ENCODE peak calls at places on chromosomes 6 and 20, in six cellular contexts. One of them, this sample, is unnamed.

GRCh38 chr20:12728782-12729181 is 280.0 kb upstream of the SPTLC3 start:
- DNase-seq in activated naive CD4-positive, alpha-beta T cell treated with anti-CD3 and anti-CD28 coated beads, Interleukin-2, amount 10 ng/mL, durations not matched to agents 7 days and 5 days: no peak
- DNase-seq in activated T-cell treated with anti-CD3 and anti-CD28 coated beads for 1 hour: no peak
- DNase-seq in astrocyte of the hippocampus: no peak
- DNase-seq in HCEC 1CT: no peak
- DNase-seq in naive thymus-derived CD8-positive, alpha-beta T cell: no peak
- DNase-seq in this sample: no peak

GRCh38 chr6:33588894-33589293 is 8.8 kb upstream of the BAK1 start:
- DNase-seq in HCEC 1CT: no peak
- DNase-seq in naive thymus-derived CD8-positive, alpha-beta T cell: no peak
- DNase-seq in activated T-cell treated with anti-CD3 and anti-CD28 coated beads for 1 hour: no peak
- DNase-seq in activated naive CD4-positive, alpha-beta T cell treated with anti-CD3 and anti-CD28 coated beads, Interleukin-2, amount 10 ng/mL, durations not matched to agents 7 days and 5 days: no peak
- DNase-seq in astrocyte of the hippocampus: no peak
- DNase-seq in this sample: no peak

GRCh38 chr6:114355300-114355699 is 12.5 kb upstream of the HS3ST5 start:
- DNase-seq in naive thymus-derived CD8-positive, alpha-beta T cell: no peak
- DNase-seq in activated T-cell treated with anti-CD3 and anti-CD28 coated beads for 1 hour: no peak
- DNase-seq in astrocyte of the hippocampus: no peak
- DNase-seq in activated naive CD4-positive, alpha-beta T cell treated with anti-CD3 and anti-CD28 coated beads, Interleukin-2, amount 10 ng/mL, durations not matched to agents 7 days and 5 days: no peak
- DNase-seq in HCEC 1CT: no peak
- DNase-seq in this sample: no peak

GRCh38 chr6:25717856-25718740 is 36.4 kb upstream of the SLC17A4 start:
- DNase-seq in astrocyte of the hippocampus: peak; percentile 60
- DNase-seq in naive thymus-derived CD8-positive, alpha-beta T cell: no peak
- DNase-seq in activated T-cell treated with anti-CD3 and anti-CD28 coated beads for 1 hour: no peak
- DNase-seq in HCEC 1CT: peak; percentile 27
- DNase-seq in activated naive CD4-positive, alpha-beta T cell treated with anti-CD3 and anti-CD28 coated beads, Interleukin-2, amount 10 ng/mL, durations not matched to agents 7 days and 5 days: no peak
- DNase-seq in this sample: peak; percentile 39

GRCh38 chr6:170137911-170138910 is 152.7 kb downstream of the DLL1 start:
- DNase-seq in HCEC 1CT: no peak
- DNase-seq in activated naive CD4-positive, alpha-beta T cell treated with anti-CD3 and anti-CD28 coated beads, Interleukin-2, amount 10 ng/mL, durations not matched to agents 7 days and 5 days: peak; percentile 14
- DNase-seq in naive thymus-derived CD8-positive, alpha-beta T cell: no peak
- DNase-seq in activated T-cell treated with anti-CD3 and anti-CD28 coated beads for 1 hour: no peak
- DNase-seq in astrocyte of the hippocampus: no peak
- DNase-seq in this sample: no peak

GRCh38 chr20:10119336-10119735 is 84.5 kb downstream of the ANKEF1 start:
- DNase-seq in astrocyte of the hippocampus: no peak
- DNase-seq in activated T-cell treated with anti-CD3 and anti-CD28 coated beads for 1 hour: no peak
- DNase-seq in naive thymus-derived CD8-positive, alpha-beta T cell: no peak
- DNase-seq in HCEC 1CT: no peak
- DNase-seq in activated naive CD4-positive, alpha-beta T cell treated with anti-CD3 and anti-CD28 coated beads, Interleukin-2, amount 10 ng/mL, durations not matched to agents 7 days and 5 days: no peak
- DNase-seq in this sample: no peak

GRCh38 chr6:45855642-45856408 is 159.8 kb downstream of the CLIC5 start:
- DNase-seq in activated naive CD4-positive, alpha-beta T cell treated with anti-CD3 and anti-CD28 coated beads, Interleukin-2, amount 10 ng/mL, durations not matched to agents 7 days and 5 days: no peak
- DNase-seq in HCEC 1CT: no peak
- DNase-seq in astrocyte of the hippocampus: no peak
- DNase-seq in activated T-cell treated with anti-CD3 and anti-CD28 coated beads for 1 hour: no peak
- DNase-seq in naive thymus-derived CD8-positive, alpha-beta T cell: no peak
- DNase-seq in this sample: no peak

GRCh38 chr20:61223121-61223520 is 28.9 kb upstream of the CDH4 start:
- DNase-seq in activated naive CD4-positive, alpha-beta T cell treated with anti-CD3 and anti-CD28 coated beads, Interleukin-2, amount 10 ng/mL, durations not matched to agents 7 days and 5 days: no peak
- DNase-seq in HCEC 1CT: no peak
- DNase-seq in naive thymus-derived CD8-positive, alpha-beta T cell: no peak
- DNase-seq in activated T-cell treated with anti-CD3 and anti-CD28 coated beads for 1 hour: no peak
- DNase-seq in astrocyte of the hippocampus: no peak
- DNase-seq in this sample: no peak

GRCh38 chr6:152185158-152185574 is 377.7 kb downstream of the ESR1 start:
- DNase-seq in activated T-cell treated with anti-CD3 and anti-CD28 coated beads for 1 hour: no peak
- DNase-seq in naive thymus-derived CD8-positive, alpha-beta T cell: peak; percentile 56
- DNase-seq in astrocyte of the hippocampus: no peak
- DNase-seq in HCEC 1CT: no peak
- DNase-seq in activated naive CD4-positive, alpha-beta T cell treated with anti-CD3 and anti-CD28 coated beads, Interleukin-2, amount 10 ng/mL, durations not matched to agents 7 days and 5 days: peak; percentile 28
- DNase-seq in this sample: no peak

GRCh38 chr6:52416629-52417151 is 3.5 kb upstream of the EFHC1 start:
- DNase-seq in astrocyte of the hippocampus: peak; percentile 80
- DNase-seq in naive thymus-derived CD8-positive, alpha-beta T cell: peak; percentile 80
- DNase-seq in activated T-cell treated with anti-CD3 and anti-CD28 coated beads for 1 hour: no peak
- DNase-seq in HCEC 1CT: peak; percentile 76
- DNase-seq in activated naive CD4-positive, alpha-beta T cell treated with anti-CD3 and anti-CD28 coated beads, Interleukin-2, amount 10 ng/mL, durations not matched to agents 7 days and 5 days: peak; percentile 43
- DNase-seq in this sample: peak; percentile 69

GRCh38 chr6:148535976-148536375 is 193.3 kb downstream of the SASH1 start:
- DNase-seq in activated naive CD4-positive, alpha-beta T cell treated with anti-CD3 and anti-CD28 coated beads, Interleukin-2, amount 10 ng/mL, durations not matched to agents 7 days and 5 days: no peak
- DNase-seq in HCEC 1CT: no peak
- DNase-seq in astrocyte of the hippocampus: peak; percentile 34
- DNase-seq in activated T-cell treated with anti-CD3 and anti-CD28 coated beads for 1 hour: no peak
- DNase-seq in naive thymus-derived CD8-positive, alpha-beta T cell: no peak
- DNase-seq in this sample: no peak

GRCh38 chr6:149566372-149567193 is at the start of gene GINM1:
- DNase-seq in naive thymus-derived CD8-positive, alpha-beta T cell: no peak
- DNase-seq in activated naive CD4-positive, alpha-beta T cell treated with anti-CD3 and anti-CD28 coated beads, Interleukin-2, amount 10 ng/mL, durations not matched to agents 7 days and 5 days: peak; percentile 58
- DNase-seq in astrocyte of the hippocampus: peak; percentile 72
- DNase-seq in activated T-cell treated with anti-CD3 and anti-CD28 coated beads for 1 hour: peak; percentile 37
- DNase-seq in HCEC 1CT: peak; percentile 27
- DNase-seq in this sample: peak; percentile 74

GRCh38 chr20:37856932-37857660 is 45.8 kb upstream of the VSTM2L start:
- DNase-seq in activated T-cell treated with anti-CD3 and anti-CD28 coated beads for 1 hour: no peak
- DNase-seq in astrocyte of the hippocampus: no peak
- DNase-seq in HCEC 1CT: peak; percentile 85
- DNase-seq in naive thymus-derived CD8-positive, alpha-beta T cell: no peak
- DNase-seq in activated naive CD4-positive, alpha-beta T cell treated with anti-CD3 and anti-CD28 coated beads, Interleukin-2, amount 10 ng/mL, durations not matched to agents 7 days and 5 days: no peak
- DNase-seq in this sample: no peak

GRCh38 chr6:129317931-129318820 is 391.8 kb downstream of the ARHGAP18 start:
- DNase-seq in activated naive CD4-positive, alpha-beta T cell treated with anti-CD3 and anti-CD28 coated beads, Interleukin-2, amount 10 ng/mL, durations not matched to agents 7 days and 5 days: no peak
- DNase-seq in naive thymus-derived CD8-positive, alpha-beta T cell: no peak
- DNase-seq in astrocyte of the hippocampus: peak; percentile 94
- DNase-seq in HCEC 1CT: peak; percentile 35
- DNase-seq in activated T-cell treated with anti-CD3 and anti-CD28 coated beads for 1 hour: no peak
- DNase-seq in this sample: no peak

GRCh38 chr20:1945134-1945618 is 48.7 kb downstream of the PDYN start:
- DNase-seq in activated naive CD4-positive, alpha-beta T cell treated with anti-CD3 and anti-CD28 coated beads, Interleukin-2, amount 10 ng/mL, durations not matched to agents 7 days and 5 days: no peak
- DNase-seq in activated T-cell treated with anti-CD3 and anti-CD28 coated beads for 1 hour: no peak
- DNase-seq in naive thymus-derived CD8-positive, alpha-beta T cell: no peak
- DNase-seq in HCEC 1CT: peak; percentile 57
- DNase-seq in astrocyte of the hippocampus: no peak
- DNase-seq in this sample: peak; percentile 97